ENCODE peak calls at places on chromosomes 3 and 15, in four cellular contexts. E is endothelial cell, N is astrocyte of the cerebellum, C is left lung. O is an unnamed sample.

GRCh38 chr3:134355416-134355815 is 18.8 kb downstream of the AMOTL2 start:
- DNase-seq in N (no peak), E (no peak), C (no peak), O (no peak)

GRCh38 chr15:92012368-92012629 is 158.8 kb downstream of the SLCO3A1 start:
- DNase-seq in C (no peak), E (no peak), N (no peak), O (no peak)

GRCh38 chr3:1082024-1082633 is 10.7 kb upstream of the CNTN6 start:
- DNase-seq in C (no peak), E (no peak), N (peak; percentile 59), O (peak; percentile 22)

GRCh38 chr3:113441051-113441770 is at the start of gene CFAP44:
- DNase-seq in E (peak; percentile 89), N (peak; percentile 11), C (peak; percentile 89), O (peak; percentile 69)

GRCh38 chr3:131370935-131371698 is 10.5 kb upstream of the NUDT16 start:
- DNase-seq in C (no peak), N (no peak), E (no peak), O (no peak)

GRCh38 chr3:32470362-32470761 is 32.3 kb downstream of the CMTM6 start:
- DNase-seq in E (no peak), C (no peak), N (no peak), O (no peak)

GRCh38 chr3:33060609-33061337 is 36.2 kb downstream of the GLB1 start:
- DNase-seq in E (no peak), N (no peak), C (no peak), O (no peak)

GRCh38 chr3:61371123-61371522 is 119.9 kb upstream of the FHIT start:
- DNase-seq in N (no peak), C (no peak), E (peak; percentile 22), O (no peak)

GRCh38 chr15:42984534-42985034 is 64.0 kb upstream of the TTBK2 start:
- DNase-seq in C (no peak), N (no peak), E (no peak), O (no peak)

GRCh38 chr3:190258634-190259033 is 63.6 kb downstream of the CLDN1 start:
- DNase-seq in N (no peak), C (no peak), E (no peak), O (no peak)

GRCh38 chr3:75192065-75192658 is 472.0 kb upstream of the FRG2C start:
- DNase-seq in E (peak; percentile 74), N (peak; percentile 8), C (no peak), O (peak; percentile 14)

GRCh38 chr3:50862221-50862620 is 187.5 kb downstream of the DOCK3 start:
- DNase-seq in N (no peak), E (no peak), C (no peak), O (no peak)

GRCh38 chr3:194973366-194974000 is 287.8 kb downstream of the FAM43A start:
- DNase-seq in E (no peak), N (no peak), C (no peak), O (no peak)

GRCh38 chr3:30640856-30641255 is 34.5 kb downstream of the TGFBR2 start:
- DNase-seq in E (no peak), N (no peak), C (no peak), O (no peak)

GRCh38 chr3:117602054-117602644 is 892.6 kb downstream of the TUSC7 start:
- DNase-seq in E (no peak), C (no peak), N (no peak), O (no peak)

GRCh38 chr3:192022412-192022811 is 561.4 kb downstream of the PYDC2 start:
- DNase-seq in C (no peak), E (no peak), N (peak; percentile 39), O (no peak)

GRCh38 chr15:88479169-88479568 is 11.7 kb downstream of the MRPS11 start:
- DNase-seq in N (no peak), C (no peak), E (no peak), O (no peak)
- TF ChIP-seq CTCF in N (no peak), C (no peak), E (no peak), O (no peak)

GRCh38 chr3:11832964-11833621 is 13.6 kb downstream of the TAMM41 start:
- DNase-seq in E (no peak), C (no peak), N (no peak), O (no peak)

DNA sequence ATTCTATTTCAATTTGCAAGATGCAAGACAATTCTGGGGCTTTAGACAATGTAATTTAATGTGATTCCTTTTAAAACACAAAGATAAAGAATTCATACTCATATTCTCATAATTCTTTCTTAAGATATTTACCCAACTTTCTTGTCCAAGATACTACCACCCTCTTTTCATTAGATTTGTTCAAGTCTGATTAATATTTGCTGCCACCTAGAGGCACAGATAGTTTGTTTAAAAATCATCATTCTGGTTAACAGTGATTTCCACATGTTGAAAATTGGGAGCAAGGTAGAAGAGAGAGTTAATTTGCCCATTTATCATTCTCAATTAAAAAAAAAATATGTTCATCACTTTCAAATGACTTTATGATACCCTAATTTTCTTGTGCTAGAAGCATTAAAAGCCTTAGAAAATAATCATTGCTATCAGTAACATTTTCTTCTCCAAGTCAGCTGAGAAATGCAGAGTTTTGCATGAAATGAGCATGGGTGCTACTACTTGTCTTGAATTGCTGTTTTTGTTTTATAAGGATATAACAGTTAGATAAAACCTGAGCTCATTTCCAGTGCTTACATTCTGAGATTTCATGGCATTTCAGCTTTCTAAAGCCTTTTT is 11.6 kb downstream of the TAMM41 start:
- DNase-seq in N (no peak), C (no peak), E (no peak), O (no peak)
- TF ChIP-seq CTCF in N (peak; percentile 19), C (peak; percentile 42), E (peak; percentile 45), O (peak; percentile 53)

DNA sequence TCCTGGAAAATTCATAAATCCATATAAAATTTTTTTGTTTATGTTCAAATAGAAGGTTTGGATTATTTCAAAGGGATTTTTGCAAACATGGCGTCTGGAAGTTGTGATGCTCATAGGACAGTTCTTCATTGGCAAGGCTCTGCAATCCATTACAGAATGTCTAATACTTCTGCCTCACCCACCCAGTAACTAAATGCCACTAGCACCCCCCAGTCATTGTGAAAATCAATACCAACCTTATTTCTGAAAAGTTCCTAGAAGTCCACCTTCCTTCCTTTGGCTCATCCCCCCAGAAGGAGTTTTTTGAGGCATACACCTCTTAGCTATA is 17.9 kb downstream of the ATP11B start:
- DNase-seq in C (no peak), E (no peak), N (no peak), O (no peak)
- TF ChIP-seq CTCF in C (no peak), E (no peak), N (no peak), O (no peak)

DNA sequence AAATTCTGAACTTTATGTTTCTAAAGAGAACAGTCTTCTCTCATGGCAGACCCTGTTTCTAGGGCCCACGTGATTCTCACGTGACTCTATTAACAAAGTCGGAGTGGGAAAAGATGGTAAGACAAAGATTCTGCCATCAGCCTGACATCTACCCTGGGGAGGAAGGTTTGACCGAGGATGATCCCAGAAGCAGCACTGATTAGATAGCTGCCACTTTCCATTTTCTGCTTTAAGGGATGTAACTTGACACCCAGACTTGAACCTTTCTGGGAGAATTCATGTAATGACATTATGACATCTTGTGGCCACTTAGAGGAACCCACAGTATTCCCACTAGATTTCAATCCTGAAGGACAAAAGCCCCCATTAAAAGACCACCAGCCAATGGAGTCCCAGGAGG is 480.3 kb upstream of the PROK2 start:
- DNase-seq in E (no peak), C (no peak), N (no peak), O (no peak)
- TF ChIP-seq CTCF in E (no peak), C (no peak), N (peak; percentile 29), O (peak; percentile 41)

DNA sequence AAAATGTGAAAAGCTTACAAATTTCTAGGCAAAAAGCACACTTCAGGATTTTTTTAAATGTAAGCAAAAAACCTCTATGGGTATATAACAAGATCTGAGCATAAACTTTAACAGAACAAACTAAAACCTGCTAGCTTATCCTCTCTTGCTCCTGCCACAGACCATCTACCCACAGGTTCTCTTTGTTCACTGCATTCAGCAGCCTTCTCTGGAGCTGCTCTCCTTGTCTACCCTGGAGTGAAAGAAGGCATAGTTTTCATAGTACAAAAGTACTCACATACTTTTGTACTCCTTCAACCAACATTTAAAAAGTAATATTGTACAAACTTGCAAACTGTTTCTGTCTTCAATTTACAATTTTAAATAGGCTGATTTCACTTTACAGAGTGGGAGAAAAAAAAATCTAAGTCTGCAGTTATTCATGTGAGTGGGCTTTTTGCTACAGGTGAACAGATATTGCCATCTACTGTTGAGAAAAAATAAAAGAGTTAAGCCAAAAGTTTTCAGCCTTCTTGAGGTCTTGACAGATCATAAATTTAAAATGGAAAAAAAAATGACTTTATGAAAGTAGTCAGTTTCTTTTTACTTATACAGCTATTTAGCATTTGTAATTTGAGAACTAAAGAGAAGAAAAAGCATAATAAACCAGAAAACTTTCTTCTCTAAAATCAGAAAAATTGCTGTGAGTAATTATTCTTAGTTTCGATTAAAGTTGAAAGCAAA is 20.4 kb downstream of the TERC start:
- DNase-seq in E (no peak), N (no peak), C (no peak), O (no peak)
- TF ChIP-seq CTCF in E (no peak), N (peak; percentile 30), C (no peak), O (peak; percentile 64)

GRCh38 chr15:69951511-69952209 is 146.1 kb downstream of the TLE3 start:
- DNase-seq in N (no peak), C (no peak), E (no peak), O (no peak)
- TF ChIP-seq CTCF in N (no peak), C (no peak), E (no peak), O (no peak)

DNA sequence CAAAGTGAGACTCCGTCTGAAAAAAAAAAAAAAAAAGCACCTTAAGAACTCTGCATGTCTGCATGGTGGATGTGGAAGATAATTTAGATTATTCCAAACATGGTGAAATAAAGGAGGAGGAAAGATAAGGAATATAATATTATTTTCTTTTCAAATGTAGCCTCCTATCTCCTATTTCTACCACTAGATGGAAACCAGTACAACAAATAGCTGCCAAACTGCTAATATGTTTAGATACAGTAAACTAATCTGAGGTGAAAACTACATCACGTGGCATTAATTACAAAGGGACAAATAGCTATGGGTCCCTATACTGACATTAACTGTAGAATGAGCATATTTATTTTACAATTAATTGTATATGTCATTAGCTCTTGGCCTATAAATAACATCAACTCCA is 197.8 kb downstream of the TBC1D5 start:
- DNase-seq in E (no peak), C (no peak), N (no peak), O (no peak)
- TF ChIP-seq CTCF in E (no peak), C (no peak), N (peak; percentile 13), O (no peak)

DNA sequence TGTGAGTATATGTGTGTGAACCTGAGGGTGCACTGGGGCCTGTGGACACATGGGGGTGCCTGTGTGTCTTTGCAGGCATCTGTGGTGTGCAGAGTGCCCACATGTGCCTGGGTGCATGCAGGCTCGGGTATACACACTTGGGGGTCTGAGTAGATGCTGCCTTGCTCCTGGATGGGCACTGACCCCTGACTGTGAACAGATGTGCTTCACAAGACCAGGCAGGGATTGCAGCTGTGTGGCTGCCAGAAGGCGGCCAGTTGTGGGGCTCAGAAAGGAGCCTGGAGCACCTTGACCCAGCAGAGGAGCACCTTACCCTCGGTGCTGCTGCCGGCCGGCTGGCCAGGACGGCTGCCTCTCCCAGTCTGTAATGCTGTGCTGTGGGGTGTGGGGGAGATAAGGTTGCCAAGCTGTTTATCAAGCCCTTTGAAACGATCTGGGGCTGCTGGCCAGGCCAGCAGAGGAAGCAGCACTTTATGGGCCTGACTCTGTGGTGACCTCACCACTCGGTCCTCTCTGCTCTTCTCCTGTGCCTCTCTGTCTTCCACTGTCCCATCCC is 55.5 kb upstream of the MRPS22 start:
- DNase-seq in N (no peak), E (no peak), C (no peak), O (peak; percentile 20)
- TF ChIP-seq CTCF in N (no peak), E (no peak), C (no peak), O (no peak)

DNA sequence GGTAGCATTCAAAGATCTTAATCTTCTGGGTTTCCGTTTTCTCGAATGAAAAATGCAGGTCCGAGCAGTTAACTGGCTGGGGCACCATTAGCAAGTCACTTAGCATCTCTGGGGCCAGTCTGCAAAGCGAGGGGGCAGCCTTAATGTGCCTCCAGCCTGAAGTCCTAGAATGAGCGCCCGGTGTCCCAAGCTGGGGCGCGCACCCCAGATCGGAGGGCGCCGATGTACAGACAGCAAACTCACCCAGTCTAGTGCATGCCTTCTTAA is at the start of gene PATL2:
- DNase-seq in C (no peak), N (no peak), E (no peak), O (no peak)
- TF ChIP-seq CTCF in C (no peak), N (no peak), E (no peak), O (no peak)